ENCODE peak calls at places on chromosome 17, in ten cellular contexts. One of them, this sample, is unnamed.

GRCh38 chr17:48910370-48910769 is 2.2 kb downstream of the UBE2Z start:
- DNase-seq in AG10803: no peak
- DNase-seq in amygdala: no peak
- DNase-seq in lung: no peak
- DNase-seq in NCI-H69: no peak
- DNase-seq in lower lobe of right lung: no peak
- DNase-seq in mucosa of gallbladder: no peak
- DNase-seq in AML-193: no peak
- DNase-seq in astrocyte of the hippocampus: no peak
- DNase-seq in fibroblast of the aortic adventitia: no peak
- DNase-seq in this sample: no peak

GRCh38 chr17:82435103-82435502 is 15.4 kb downstream of the CYBC1 start:
- DNase-seq in mucosa of gallbladder: no peak
- DNase-seq in AG10803: no peak
- DNase-seq in amygdala: no peak
- DNase-seq in lower lobe of right lung: no peak
- DNase-seq in lung: no peak
- DNase-seq in NCI-H69: no peak
- DNase-seq in AML-193: no peak
- DNase-seq in astrocyte of the hippocampus: peak
- DNase-seq in fibroblast of the aortic adventitia: no peak
- DNase-seq in this sample: no peak

GRCh38 chr17:37299257-37299985 is 76.4 kb upstream of the C17orf78 start:
- DNase-seq in AML-193: no peak
- DNase-seq in amygdala: peak
- DNase-seq in lower lobe of right lung: no peak
- DNase-seq in fibroblast of the aortic adventitia: peak
- DNase-seq in NCI-H69: peak
- DNase-seq in AG10803: peak
- DNase-seq in astrocyte of the hippocampus: peak
- DNase-seq in lung: no peak
- DNase-seq in mucosa of gallbladder: no peak
- DNase-seq in this sample: peak

GRCh38 chr17:7207120-7208001 is 12.3 kb downstream of the DLG4 start:
- DNase-seq in lower lobe of right lung: no peak
- DNase-seq in fibroblast of the aortic adventitia: peak
- DNase-seq in NCI-H69: no peak
- DNase-seq in lung: no peak
- DNase-seq in amygdala: no peak
- DNase-seq in AG10803: no peak
- DNase-seq in AML-193: no peak
- DNase-seq in astrocyte of the hippocampus: no peak
- DNase-seq in mucosa of gallbladder: no peak
- DNase-seq in this sample: no peak

GRCh38 chr17:676060-676745 is 38.4 kb downstream of the VPS53 start:
- DNase-seq in amygdala: no peak
- DNase-seq in fibroblast of the aortic adventitia: peak
- DNase-seq in lung: no peak
- DNase-seq in NCI-H69: no peak
- DNase-seq in lower lobe of right lung: no peak
- DNase-seq in mucosa of gallbladder: no peak
- DNase-seq in AML-193: no peak
- DNase-seq in astrocyte of the hippocampus: no peak
- DNase-seq in AG10803: no peak
- DNase-seq in this sample: peak

GRCh38 chr17:39244016-39244599 is 18.4 kb upstream of the STAC2 start:
- DNase-seq in AML-193: no peak
- DNase-seq in lower lobe of right lung: no peak
- DNase-seq in NCI-H69: peak
- DNase-seq in mucosa of gallbladder: no peak
- DNase-seq in astrocyte of the hippocampus: no peak
- DNase-seq in fibroblast of the aortic adventitia: no peak
- DNase-seq in lung: no peak
- DNase-seq in AG10803: no peak
- DNase-seq in amygdala: no peak
- DNase-seq in this sample: no peak

GRCh38 chr17:35889818-35890773 is 9.9 kb upstream of the CCL5 start:
- DNase-seq in fibroblast of the aortic adventitia: peak
- DNase-seq in lung: no peak
- DNase-seq in amygdala: peak
- DNase-seq in AML-193: no peak
- DNase-seq in astrocyte of the hippocampus: peak
- DNase-seq in lower lobe of right lung: no peak
- DNase-seq in NCI-H69: peak
- DNase-seq in mucosa of gallbladder: no peak
- DNase-seq in AG10803: peak
- DNase-seq in this sample: peak

GRCh38 chr17:64036198-64036922 is 15.9 kb upstream of the ICAM2 start:
- DNase-seq in AML-193: peak
- DNase-seq in mucosa of gallbladder: no peak
- DNase-seq in lung: no peak
- DNase-seq in lower lobe of right lung: no peak
- DNase-seq in NCI-H69: no peak
- DNase-seq in AG10803: no peak
- DNase-seq in amygdala: no peak
- DNase-seq in fibroblast of the aortic adventitia: no peak
- DNase-seq in astrocyte of the hippocampus: no peak
- DNase-seq in this sample: no peak

GRCh38 chr17:48546924-48547838 is 2.3 kb upstream of the HOXB2 start:
- DNase-seq in NCI-H69: peak
- DNase-seq in astrocyte of the hippocampus: peak
- DNase-seq in lung: no peak
- DNase-seq in AG10803: peak
- DNase-seq in AML-193: no peak
- DNase-seq in amygdala: no peak
- DNase-seq in lower lobe of right lung: no peak
- DNase-seq in mucosa of gallbladder: no peak
- DNase-seq in fibroblast of the aortic adventitia: peak
- DNase-seq in this sample: peak

GRCh38 chr17:48351916-48352332 is 78.1 kb downstream of the SKAP1 start:
- DNase-seq in AG10803: peak
- DNase-seq in astrocyte of the hippocampus: peak
- DNase-seq in amygdala: no peak
- DNase-seq in AML-193: peak
- DNase-seq in NCI-H69: peak
- DNase-seq in mucosa of gallbladder: no peak
- DNase-seq in lower lobe of right lung: no peak
- DNase-seq in lung: no peak
- DNase-seq in fibroblast of the aortic adventitia: peak
- DNase-seq in this sample: peak

GRCh38 chr17:44602390-44602789 is 45.1 kb downstream of the FZD2 start:
- DNase-seq in mucosa of gallbladder: no peak
- DNase-seq in AG10803: no peak
- DNase-seq in fibroblast of the aortic adventitia: no peak
- DNase-seq in astrocyte of the hippocampus: no peak
- DNase-seq in amygdala: no peak
- DNase-seq in NCI-H69: peak
- DNase-seq in lung: no peak
- DNase-seq in AML-193: no peak
- DNase-seq in lower lobe of right lung: no peak
- DNase-seq in this sample: no peak

GRCh38 chr17:73121513-73121912 is 29.0 kb upstream of the SLC39A11 start:
- DNase-seq in NCI-H69: no peak
- DNase-seq in astrocyte of the hippocampus: no peak
- DNase-seq in mucosa of gallbladder: no peak
- DNase-seq in fibroblast of the aortic adventitia: no peak
- DNase-seq in AG10803: peak
- DNase-seq in lung: no peak
- DNase-seq in amygdala: no peak
- DNase-seq in AML-193: no peak
- DNase-seq in lower lobe of right lung: no peak
- DNase-seq in this sample: no peak

GRCh38 chr17:260944-261343 is 79.5 kb upstream of the DOC2B start:
- DNase-seq in lower lobe of right lung: peak
- DNase-seq in amygdala: no peak
- DNase-seq in AML-193: no peak
- DNase-seq in AG10803: no peak
- DNase-seq in lung: no peak
- DNase-seq in mucosa of gallbladder: no peak
- DNase-seq in fibroblast of the aortic adventitia: no peak
- DNase-seq in NCI-H69: no peak
- DNase-seq in astrocyte of the hippocampus: no peak
- DNase-seq in this sample: no peak

GRCh38 chr17:7204828-7205461 is 14.7 kb downstream of the DLG4 start:
- DNase-seq in astrocyte of the hippocampus: peak
- DNase-seq in AML-193: no peak
- DNase-seq in mucosa of gallbladder: peak
- DNase-seq in AG10803: peak
- DNase-seq in amygdala: peak
- DNase-seq in NCI-H69: peak
- DNase-seq in fibroblast of the aortic adventitia: peak
- DNase-seq in lung: peak
- DNase-seq in lower lobe of right lung: peak
- DNase-seq in this sample: peak

GRCh38 chr17:81651692-81652091 is 4.7 kb downstream of the PDE6G start:
- DNase-seq in mucosa of gallbladder: peak
- DNase-seq in lung: no peak
- DNase-seq in AG10803: peak
- DNase-seq in AML-193: no peak
- DNase-seq in fibroblast of the aortic adventitia: peak
- DNase-seq in astrocyte of the hippocampus: peak
- DNase-seq in NCI-H69: peak
- DNase-seq in lower lobe of right lung: no peak
- DNase-seq in amygdala: no peak
- DNase-seq in this sample: peak

This sample was measured in astrocyte of the spinal cord.